ENCODE peak calls at places on chromosomes 5 and 9, in five cellular contexts. O is HCT116, W is GM23248, K is PC-3, F is MM.1S. X is an unnamed sample.

GRCh38 chr9:19101203-19101602 is 1.5 kb downstream of the HAUS6 start:
- DNase-seq in O (no peak), K (no peak), F (no peak), W (no peak), X (no peak)

GRCh38 chr5:173602423-173602822 is 14.0 kb downstream of the BOD1 start:
- DNase-seq in O (no peak), W (peak), F (no peak), K (no peak), X (no peak)

GRCh38 chr9:127370651-127371648 is 26.0 kb upstream of the SLC2A8 start:
- DNase-seq in K (no peak), O (no peak), F (no peak), W (no peak), X (no peak)

GRCh38 chr9:9790216-9790872 is 822.5 kb downstream of the PTPRD start:
- DNase-seq in W (peak), F (peak), O (no peak), K (peak), X (peak)

GRCh38 chr5:90022002-90022710 is 387.4 kb downstream of the CETN3 start:
- DNase-seq in K (peak), W (no peak), F (no peak), O (no peak), X (no peak)

GRCh38 chr5:143241892-143242291 is 161.6 kb downstream of the NR3C1 start:
- DNase-seq in W (peak), O (no peak), K (peak), F (no peak), X (no peak)

GRCh38 chr5:51377151-51378060 is 5.8 kb upstream of the ISL1 start:
- DNase-seq in O (no peak), K (no peak), F (no peak), W (no peak), X (peak)

GRCh38 chr5:153784277-153784676 is 254.4 kb downstream of the FAM114A2 start:
- DNase-seq in K (no peak), O (no peak), F (no peak), W (peak), X (no peak)

GRCh38 chr5:138352722-138353549 is 451 bp downstream of the KDM3B start:
- DNase-seq in K (peak), W (peak), O (no peak), F (peak), X (peak)

GRCh38 chr9:35891649-35892048 is 14.4 kb upstream of the HRCT1 start:
- DNase-seq in W (peak), F (no peak), O (no peak), K (no peak), X (no peak)

DNA sequence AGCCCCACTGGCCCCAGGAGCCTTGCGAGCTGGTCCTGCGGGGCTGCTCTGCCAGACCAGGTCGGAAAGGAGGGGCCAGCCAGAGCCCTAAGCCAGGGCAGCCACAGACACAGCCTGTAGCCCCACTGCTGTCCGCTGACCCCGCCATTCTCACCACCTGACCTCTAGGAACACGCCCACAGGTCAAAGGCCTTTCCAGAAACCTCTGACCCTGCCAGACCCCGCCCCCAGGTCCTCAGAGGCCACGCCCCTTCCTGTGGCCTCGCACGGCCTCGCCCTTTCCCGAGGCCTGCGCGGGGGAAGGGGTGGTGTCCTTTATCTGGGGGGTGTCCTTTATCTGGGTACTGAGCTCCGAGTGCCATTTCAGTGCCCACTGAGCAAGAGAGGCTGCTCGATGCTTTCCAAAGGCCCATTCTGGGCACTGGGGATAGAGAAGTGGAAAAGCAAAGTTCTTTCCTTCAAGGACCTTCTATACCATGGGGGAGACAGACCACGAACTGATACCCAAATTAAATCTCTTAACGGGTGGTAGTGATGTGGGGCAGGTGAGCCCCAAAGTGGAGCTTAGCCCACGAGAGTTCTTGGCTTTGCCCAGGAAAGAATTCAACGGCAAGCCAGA is 46.5 kb downstream of the P4HA2 start:
- DNase-seq in W (no peak), O (no peak), F (no peak), K (no peak), X (no peak)
- H3K9ac ChIP-seq in W (no peak), O (no peak), F (no peak), K (no peak), X (no peak)

GRCh38 chr9:126299706-126300276 is 26.8 kb upstream of the MVB12B start:
- DNase-seq in O (no peak), F (no peak), W (peak), K (peak), X (no peak)

GRCh38 chr9:126297656-126298318 is 28.8 kb upstream of the MVB12B start:
- DNase-seq in O (no peak), F (no peak), W (no peak), K (no peak), X (no peak)

GRCh38 chr9:126296687-126297086 is 29.9 kb upstream of the MVB12B start:
- DNase-seq in K (no peak), W (no peak), O (no peak), F (no peak), X (no peak)

GRCh38 chr9:126295936-126296600 is 30.6 kb upstream of the MVB12B start:
- DNase-seq in F (no peak), O (peak), W (no peak), K (peak), X (no peak)

GRCh38 chr9:126298319-126298801 is 28.3 kb upstream of the MVB12B start:
- DNase-seq in W (no peak), F (no peak), O (no peak), K (no peak), X (peak)
- TF ChIP-seq EZH2 in W (no peak), F (no peak), O (no peak), K (no peak), X (no peak)

GRCh38 chr5:160466889-160467554 is 45.4 kb downstream of the PTTG1 start:
- DNase-seq in O (no peak), W (no peak), F (peak), K (peak), X (no peak)
- TF ChIP-seq EZH2phosphoT487 in O (no peak), W (no peak), F (no peak), K (no peak), X (no peak)

DNA sequence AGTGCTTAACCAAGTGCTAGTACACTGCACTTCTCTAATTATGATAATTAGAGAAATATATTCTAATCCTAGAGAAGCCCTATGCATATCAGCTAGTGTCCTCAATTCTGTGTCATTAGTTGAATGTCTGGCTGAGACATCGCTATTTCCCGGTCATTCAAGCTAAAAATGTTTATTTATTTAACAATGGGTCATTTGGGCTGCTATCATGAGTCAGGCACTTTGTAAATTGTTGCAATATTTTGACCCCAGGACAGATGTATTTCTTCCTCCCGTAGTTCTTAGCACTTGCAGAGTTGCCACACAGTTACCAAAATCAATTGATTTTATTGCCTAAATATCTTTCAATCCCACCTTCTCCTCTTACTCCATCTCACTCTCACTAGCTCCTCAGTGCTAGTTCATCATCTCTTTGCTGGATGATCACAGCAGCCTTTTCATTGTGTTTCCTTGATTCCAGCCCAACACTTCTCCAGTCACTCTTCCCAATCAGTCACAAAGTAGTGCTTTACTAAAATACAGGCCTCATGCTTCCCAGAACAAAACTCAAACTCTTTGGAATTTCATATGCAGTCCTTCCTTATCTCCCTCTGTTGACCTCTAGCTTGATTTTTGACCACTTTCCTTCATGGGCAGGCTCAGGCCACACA is 200.8 kb upstream of the PAPPA start:
- DNase-seq in O (no peak), K (peak), F (no peak), W (peak), X (no peak)
- H3K9ac ChIP-seq in O (no peak), K (no peak), F (no peak), W (no peak), X (no peak)

GRCh38 chr9:76371901-76372300 is 22.3 kb downstream of the RFK start:
- DNase-seq in O (no peak), W (peak), K (peak), F (no peak), X (no peak)

GRCh38 chr9:76373173-76373771 is 21.0 kb downstream of the RFK start:
- DNase-seq in O (no peak), W (peak), K (no peak), F (no peak), X (no peak)

GRCh38 chr9:76372345-76372744 is 21.9 kb downstream of the RFK start:
- DNase-seq in O (no peak), K (no peak), W (no peak), F (no peak), X (no peak)

GRCh38 chr9:76369583-76369982 is 24.6 kb downstream of the RFK start:
- DNase-seq in O (no peak), W (no peak), K (peak), F (no peak), X (peak)

DNA sequence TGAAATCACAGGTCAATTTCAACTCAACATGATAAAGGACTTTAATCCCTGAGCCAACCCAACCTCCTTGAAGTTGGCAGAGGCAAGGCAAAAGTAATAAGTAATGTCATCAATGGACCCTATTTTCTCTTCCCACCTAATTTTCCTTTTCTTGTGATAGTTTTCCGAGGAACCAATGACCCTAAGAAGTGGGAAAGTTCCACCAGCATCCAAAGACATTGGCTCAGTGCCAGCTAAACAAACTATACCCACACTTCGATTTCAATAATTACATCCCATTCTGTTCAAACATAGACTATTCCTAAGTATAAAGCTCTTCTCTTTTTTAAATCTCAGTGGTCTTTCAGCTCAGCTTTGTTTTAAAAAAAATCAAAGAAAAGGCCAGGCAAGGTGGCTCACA is 23.6 kb downstream of the RFK start:
- DNase-seq in F (no peak), W (no peak), O (no peak), K (no peak), X (no peak)
- TF ChIP-seq EZH2 in F (no peak), W (no peak), O (no peak), K (no peak), X (no peak)

GRCh38 chr5:16431482-16431881 is 34.1 kb downstream of the ZNF622 start:
- DNase-seq in K (no peak), F (no peak), O (no peak), W (no peak), X (peak)
- TF ChIP-seq EZH2phosphoT487 in K (no peak), F (no peak), O (no peak), W (no peak), X (no peak)

GRCh38 chr5:2748841-2749513 is 2.5 kb downstream of the IRX2 start:
- DNase-seq in O (no peak), F (no peak), K (no peak), W (peak), X (no peak)

GRCh38 chr5:2747372-2748179 is 3.9 kb downstream of the IRX2 start:
- DNase-seq in W (peak), O (no peak), F (no peak), K (no peak), X (no peak)

GRCh38 chr5:2746642-2747041 is 4.8 kb downstream of the IRX2 start:
- DNase-seq in F (no peak), O (no peak), K (peak), W (peak), X (no peak)

GRCh38 chr5:2749514-2750025 is 1.9 kb downstream of the IRX2 start:
- DNase-seq in F (no peak), W (peak), O (no peak), K (no peak), X (no peak)

GRCh38 chr5:2748180-2748840 is 3.2 kb downstream of the IRX2 start:
- DNase-seq in F (no peak), K (no peak), W (peak), O (no peak), X (no peak)
- H3K9ac ChIP-seq in F (no peak), K (no peak), W (peak), O (no peak), X (no peak)

GRCh38 chr5:174752121-174752520 is 27.7 kb downstream of the MSX2 start:
- DNase-seq in K (no peak), O (no peak), W (no peak), F (no peak), X (no peak)

GRCh38 chr5:174755103-174755502 is 30.7 kb downstream of the MSX2 start:
- DNase-seq in O (no peak), W (peak), F (no peak), K (peak), X (peak)

GRCh38 chr5:174745495-174745894 is 21.1 kb downstream of the MSX2 start:
- DNase-seq in K (no peak), O (no peak), W (no peak), F (no peak), X (peak)

GRCh38 chr5:174750720-174751119 is 26.3 kb downstream of the MSX2 start:
- DNase-seq in O (no peak), W (peak), F (no peak), K (no peak), X (no peak)

GRCh38 chr5:174751154-174751990 is 27.0 kb downstream of the MSX2 start:
- DNase-seq in W (peak), O (no peak), F (no peak), K (no peak), X (peak)
- TF ChIP-seq EZH2 in W (no peak), O (no peak), F (no peak), K (peak), X (peak)

GRCh38 chr9:110197330-110198187 is 10.4 kb downstream of the C9orf152 start:
- DNase-seq in K (no peak), W (no peak), F (no peak), O (no peak), X (no peak)

GRCh38 chr9:110189001-110189400 is 19.0 kb downstream of the C9orf152 start:
- DNase-seq in W (no peak), K (no peak), F (no peak), O (no peak), X (no peak)

GRCh38 chr9:110189559-110190311 is 18.2 kb downstream of the C9orf152 start:
- DNase-seq in W (no peak), F (no peak), K (no peak), O (no peak), X (no peak)

GRCh38 chr9:110191616-110192015 is 16.3 kb downstream of the C9orf152 start:
- DNase-seq in K (no peak), O (no peak), W (no peak), F (no peak), X (no peak)

GRCh38 chr9:110192531-110193326 is 15.2 kb downstream of the C9orf152 start:
- DNase-seq in F (peak), W (peak), O (no peak), K (no peak), X (no peak)
- TF ChIP-seq EZH2phosphoT487 in F (no peak), W (peak), O (no peak), K (no peak), X (no peak)